ENCODE peak calls at places on chromosomes 13 and 19, in seven cellular contexts. X, C, J, R, P, S and K are unnamed samples.

GRCh38 chr19:18870531-18871172 is 25.3 kb downstream of the CERS1 start:
- DNase-seq in X (peak), C (no peak), J (no peak), R (no peak), P (no peak), S (peak), K (no peak)

GRCh38 chr13:99357149-99357596 is 50.0 kb upstream of the GPR183 start:
- DNase-seq in X (no peak), C (no peak), J (no peak), R (peak), P (peak), S (no peak), K (no peak)

GRCh38 chr13:22926176-22927007 is 254.4 kb upstream of the SGCG start:
- DNase-seq in X (peak), C (peak), J (no peak), R (no peak), P (no peak), S (no peak), K (peak)

GRCh38 chr13:97256343-97256783 is 34.2 kb downstream of the MBNL2 start:
- DNase-seq in X (no peak), C (peak), J (peak), R (peak), P (peak), S (no peak), K (peak)

GRCh38 chr19:49746206-49746958 is 16.7 kb downstream of the TSKS start:
- DNase-seq in X (peak), C (peak), J (no peak), R (no peak), P (no peak), S (peak), K (peak)

GRCh38 chr13:75271851-75272250 is 210.1 kb downstream of the TBC1D4 start:
- DNase-seq in X (no peak), C (no peak), J (no peak), R (no peak), P (peak), S (no peak), K (no peak)

GRCh38 chr19:55206664-55207500 is 2.4 kb downstream of the PTPRH start:
- DNase-seq in X (peak), C (peak), J (peak), R (peak), P (peak), S (peak), K (peak)

GRCh38 chr19:33406521-33407139 is 33.1 kb downstream of the CEBPG start:
- DNase-seq in X (peak), C (peak), J (no peak), R (peak), P (peak), S (peak), K (no peak)

GRCh38 chr19:52190679-52191293 is 934 bp downstream of the PPP2R1A start:
- DNase-seq in X (peak), C (peak), J (no peak), R (peak), P (peak), S (no peak), K (no peak)

GRCh38 chr13:100611678-100612492 is 23.3 kb upstream of the GGACT start:
- DNase-seq in X (no peak), C (peak), J (peak), R (no peak), P (no peak), S (no peak), K (no peak)

GRCh38 chr19:4534836-4535658 is at the start of gene PLIN5:
- DNase-seq in X (peak), C (peak), J (no peak), R (peak), P (no peak), S (peak), K (no peak)

GRCh38 chr13:46492946-46493345 is 60.0 kb upstream of the LRCH1 start:
- DNase-seq in X (no peak), C (no peak), J (no peak), R (peak), P (peak), S (no peak), K (no peak)

GRCh38 chr13:38542601-38543000 is 144.3 kb upstream of the FREM2 start:
- DNase-seq in X (no peak), C (no peak), J (no peak), R (no peak), P (no peak), S (no peak), K (peak)

GRCh38 chr13:110127986-110128511 is 178.9 kb downstream of the COL4A1 start:
- DNase-seq in X (no peak), C (no peak), J (no peak), R (no peak), P (no peak), S (no peak), K (no peak)

GRCh38 chr13:93268327-93269028 is 41.9 kb downstream of the GPC6 start:
- DNase-seq in X (no peak), C (no peak), J (no peak), R (no peak), P (no peak), S (no peak), K (no peak)

GRCh38 chr19:10863107-10863700 is 8.1 kb upstream of the CARM1 start:
- DNase-seq in X (no peak), C (peak), J (no peak), R (peak), P (no peak), S (no peak), K (peak)

GRCh38 chr13:73058741-73059459 is at the start of gene KLF5:
- DNase-seq in X (peak), C (peak), J (no peak), R (peak), P (peak), S (peak), K (peak)
- TF ChIP-seq CTCF in X (no peak), C (no peak), J (no peak), R (no peak), P (no peak), S (no peak), K (no peak)

DNA sequence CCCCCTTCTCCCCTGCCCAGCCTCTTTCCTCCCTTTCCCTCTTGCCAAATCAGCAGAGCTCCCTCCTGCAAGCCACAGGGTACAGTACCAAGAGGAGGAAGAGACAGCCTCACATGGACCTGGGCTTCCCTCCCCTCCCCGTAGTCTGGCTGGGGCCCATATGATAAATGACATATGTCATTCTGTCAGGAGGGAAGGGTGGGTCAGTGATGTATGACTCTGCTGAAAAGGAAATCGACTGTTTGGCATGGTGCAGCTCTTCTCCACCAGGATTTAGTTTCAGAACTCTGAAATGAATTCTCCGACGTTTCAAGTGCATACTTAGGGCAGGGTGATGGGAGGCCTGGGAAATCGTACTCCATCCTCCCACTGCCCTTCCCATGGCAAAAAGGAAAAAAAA is 9.8 kb downstream of the TSHZ3 start:
- DNase-seq in X (no peak), C (no peak), J (no peak), R (no peak), P (no peak), S (no peak), K (no peak)
- H3K4me3 ChIP-seq in X (no peak), C (no peak), J (peak), R (no peak), P (no peak), S (no peak), K (no peak)

GRCh38 chr13:30804474-30804873 is 69.1 kb downstream of the ALOX5AP start:
- DNase-seq in X (no peak), C (no peak), J (no peak), R (no peak), P (no peak), S (no peak), K (no peak)
- TF ChIP-seq CTCF in X (no peak), C (no peak), J (no peak), R (peak), P (peak), S (no peak), K (peak)

GRCh38 chr19:45712699-45713067 is 18.0 kb downstream of the FBXO46 start:
- DNase-seq in X (no peak), C (no peak), J (no peak), R (no peak), P (no peak), S (no peak), K (no peak)
- H3K4me3 ChIP-seq in X (no peak), C (no peak), J (no peak), R (no peak), P (no peak), S (no peak), K (no peak)

DNA sequence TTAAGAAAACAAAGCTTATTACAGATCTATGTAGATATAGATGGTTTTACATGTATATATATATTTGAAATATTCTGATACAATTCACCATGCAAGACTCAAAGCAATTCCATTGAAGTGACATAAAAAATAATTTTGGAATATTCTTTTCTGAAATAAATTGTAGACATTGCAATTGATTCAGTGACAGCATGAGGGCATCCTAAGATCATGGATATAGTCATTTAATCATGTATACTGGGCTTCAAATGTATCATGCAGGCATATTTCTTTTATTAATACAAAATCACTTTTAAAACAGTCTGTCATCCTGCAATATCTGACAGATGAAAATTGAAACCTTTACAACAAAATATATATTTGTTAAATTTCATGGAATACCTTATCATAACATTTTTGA is 286.7 kb upstream of the SLITRK6 start:
- DNase-seq in X (no peak), C (no peak), J (no peak), R (no peak), P (no peak), S (no peak), K (no peak)
- TF ChIP-seq CTCF in X (no peak), C (no peak), J (no peak), R (no peak), P (no peak), S (no peak), K (no peak)

GRCh38 chr19:1070576-1070930 is 3.6 kb downstream of the ARHGAP45 start:
- DNase-seq in X (no peak), C (no peak), J (no peak), R (no peak), P (no peak), S (no peak), K (no peak)

GRCh38 chr19:1072371-1073015 is 5.5 kb downstream of the ARHGAP45 start:
- DNase-seq in X (no peak), C (no peak), J (no peak), R (no peak), P (no peak), S (no peak), K (no peak)

GRCh38 chr19:1073063-1073955 is 6.3 kb downstream of the ARHGAP45 start:
- DNase-seq in X (no peak), C (no peak), J (no peak), R (no peak), P (no peak), S (no peak), K (no peak)

GRCh38 chr19:1069009-1069779 is 2.2 kb downstream of the ARHGAP45 start:
- DNase-seq in X (peak), C (peak), J (no peak), R (no peak), P (no peak), S (peak), K (no peak)

DNA sequence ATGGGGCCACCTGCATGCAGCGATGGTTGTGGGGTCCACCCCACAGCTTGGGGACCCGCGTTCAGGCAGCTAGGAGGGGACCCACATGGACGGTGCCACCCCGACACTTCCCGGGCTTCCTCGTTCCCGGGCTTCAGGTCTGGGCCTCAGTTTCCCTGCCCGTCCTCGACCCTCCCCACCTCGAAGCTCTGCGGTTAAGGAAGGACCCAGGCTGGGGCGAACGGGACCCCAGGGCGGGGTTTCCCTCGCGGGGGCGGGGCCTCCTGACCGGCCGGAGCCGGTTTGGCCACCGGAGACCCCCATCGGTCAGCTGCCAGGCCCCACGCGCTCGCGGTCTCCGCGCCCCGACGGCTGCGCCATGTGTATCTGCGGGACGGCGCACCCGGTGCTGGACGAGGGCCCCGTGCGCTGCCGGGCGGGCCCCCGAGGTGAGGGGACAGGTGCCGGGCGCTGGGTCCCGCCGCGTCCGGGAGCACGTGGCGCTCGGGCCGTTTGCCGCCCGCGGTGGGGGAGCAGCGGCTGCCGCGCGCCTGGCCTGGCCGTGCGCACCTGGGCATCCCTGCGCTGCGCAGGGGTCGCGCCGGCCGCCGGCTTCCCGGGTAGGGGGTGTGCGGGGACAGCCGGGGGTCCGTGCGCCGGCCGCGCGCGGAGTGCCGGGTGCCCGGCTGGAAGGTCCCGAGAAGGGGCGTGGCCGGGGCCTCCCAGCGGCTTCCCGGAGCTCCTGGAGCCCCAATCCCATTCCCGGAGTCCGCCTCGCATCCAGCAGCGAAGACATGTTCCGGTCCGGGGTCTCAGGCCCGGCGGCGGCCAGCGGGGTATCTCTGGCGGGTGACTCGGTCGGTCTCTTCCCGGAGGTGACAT is 4.2 kb downstream of the ARHGAP45 start:
- DNase-seq in X (peak), C (no peak), J (no peak), R (no peak), P (no peak), S (no peak), K (no peak)
- H3K4me3 ChIP-seq in X (peak), C (no peak), J (no peak), R (no peak), P (no peak), S (no peak), K (no peak)